ENCODE peak calls at places on chromosome 17, in five cellular contexts. S is fibroblast of mammary gland; G is ovary; Z is stimulated activated CD4-positive, alpha-beta T cell treated with anti-CD3 and anti-CD28 coated beads, Interleukin-12 subunit alpha, Interleukin-12 subunit beta, amount 100 ng/mL, for 24 hours; E is gastrocnemius medialis. Q is an unnamed sample.

GRCh38 chr17:42413464-42414040 is 9.5 kb downstream of the CAVIN1 start:
- DNase-seq in S (no peak), E (no peak), G (no peak), Z (no peak), Q (no peak)

GRCh38 chr17:3976675-3977171 is 12.5 kb upstream of the ATP2A3 start:
- DNase-seq in G (peak; percentile 31), Z (no peak), S (no peak), E (peak; percentile 48), Q (no peak)

GRCh38 chr17:35257080-35257701 is 14.3 kb downstream of the SLFN5 start:
- DNase-seq in G (no peak), S (peak; percentile 61), E (no peak), Z (no peak), Q (no peak)

GRCh38 chr17:61054430-61054829 is 345.2 kb upstream of the TBX2 start:
- DNase-seq in E (no peak), G (no peak), S (peak; percentile 18), Z (no peak), Q (no peak)

GRCh38 chr17:4186244-4186920 is 43.4 kb downstream of the CYB5D2 start:
- DNase-seq in E (no peak), S (peak; percentile 48), Z (no peak), G (peak; percentile 68), Q (no peak)

GRCh38 chr17:77445908-77446535 is 305.3 kb downstream of the SEC14L1 start:
- DNase-seq in E (no peak), Z (no peak), G (no peak), S (no peak), Q (no peak)

GRCh38 chr17:17836818-17837379 is at the start of gene SREBF1:
- DNase-seq in Z (peak; percentile 62), S (no peak), E (peak; percentile 42), G (peak; percentile 66), Q (peak; percentile 60)

GRCh38 chr17:2892305-2892971 is 96.2 kb downstream of the RAP1GAP2 start:
- DNase-seq in E (no peak), G (no peak), S (peak; percentile 96), Z (no peak), Q (no peak)

GRCh38 chr17:58184308-58184985 is 8.1 kb upstream of the EPX start:
- DNase-seq in Z (no peak), S (no peak), G (no peak), E (no peak), Q (no peak)

GRCh38 chr17:12627177-12627629 is 38.5 kb upstream of the MYOCD start:
- DNase-seq in G (peak; percentile 71), S (peak; percentile 97), E (no peak), Z (no peak), Q (no peak)

GRCh38 chr17:36592316-36592710 is 634 bp downstream of the DHRS11 start:
- DNase-seq in G (no peak), S (no peak), E (no peak), Z (peak; percentile 10), Q (no peak)

GRCh38 chr17:71942626-71943025 is 178.2 kb upstream of the SOX9 start:
- DNase-seq in G (no peak), S (no peak), E (no peak), Z (no peak), Q (no peak)

GRCh38 chr17:36901506-36901905 is 35.8 kb upstream of the LHX1 start:
- DNase-seq in S (peak; percentile 1), Z (no peak), G (no peak), E (no peak), Q (no peak)

GRCh38 chr17:78679495-78680395 is 102.3 kb downstream of the CYTH1 start:
- DNase-seq in Z (no peak), G (no peak), E (no peak), S (no peak), Q (no peak)

GRCh38 chr17:76734080-76734840 is 2.9 kb downstream of the SRSF2 start:
- DNase-seq in G (no peak), E (peak; percentile 3), Z (no peak), S (peak; percentile 58), Q (no peak)

GRCh38 chr17:20234266-20234665 is 225.1 kb downstream of the SPECC1 start:
- DNase-seq in S (no peak), Z (peak; percentile 47), E (no peak), G (no peak), Q (no peak)

GRCh38 chr17:61504697-61505096 is 52.5 kb downstream of the TBX4 start:
- DNase-seq in S (peak; percentile 68), E (no peak), Z (no peak), G (no peak), Q (no peak)

GRCh38 chr17:73100363-73100762 is 7.9 kb upstream of the SLC39A11 start:
- DNase-seq in S (no peak), Z (no peak), G (no peak), E (no peak), Q (no peak)

GRCh38 chr17:6782244-6782643 is 6.2 kb downstream of the FBXO39 start:
- DNase-seq in S (no peak), Z (no peak), E (no peak), G (no peak), Q (no peak)

GRCh38 chr17:9890124-9890523 is 14.9 kb downstream of the RCVRN start:
- DNase-seq in E (no peak), G (no peak), S (peak; percentile 34), Z (no peak), Q (no peak)

GRCh38 chr17:67056746-67057490 is 12.6 kb downstream of the CACNG1 start:
- DNase-seq in Z (no peak), E (peak; percentile 75), G (no peak), S (no peak), Q (peak; percentile 21)

GRCh38 chr17:82019905-82020873 is 2.5 kb downstream of the CENPX start:
- DNase-seq in E (no peak), Z (peak; percentile 69), S (peak; percentile 28), G (no peak), Q (no peak)

Q was measured in mesothelial cell of epicardium.